ENCODE peak calls at places on chromosomes 5 and 9, in five cellular contexts. One of them, this sample, is unnamed. For H3K27me3, the result is how much of the 10 kb centered on the place peaks cover.

GRCh38 chr9:137064027-137064879 is 6.1 kb downstream of the SAPCD2 start:
- DNase-seq in GM23248: peak
- DNase-seq in uterus: peak
- DNase-seq in heart right ventricle: peak
- DNase-seq in body of pancreas: peak
- DNase-seq in this sample: peak

GRCh38 chr5:179451099-179451812 is 99.1 kb upstream of the RUFY1 start:
- DNase-seq in GM23248: no peak
- DNase-seq in uterus: no peak
- DNase-seq in heart right ventricle: no peak
- DNase-seq in body of pancreas: no peak
- DNase-seq in this sample: no peak

GRCh38 chr9:30732060-30732459 is 1652.4 kb upstream of the ACO1 start:
- DNase-seq in GM23248: no peak
- DNase-seq in uterus: no peak
- DNase-seq in heart right ventricle: no peak
- DNase-seq in body of pancreas: no peak
- DNase-seq in this sample: no peak

GRCh38 chr9:5479994-5480694 is 29.8 kb downstream of the CD274 start:
- DNase-seq in GM23248: no peak
- DNase-seq in uterus: no peak
- DNase-seq in heart right ventricle: no peak
- DNase-seq in body of pancreas: no peak
- DNase-seq in this sample: no peak

GRCh38 chr9:98129451-98129881 is 10.4 kb upstream of the TRIM14 start:
- DNase-seq in GM23248: no peak
- DNase-seq in uterus: no peak
- DNase-seq in heart right ventricle: no peak
- DNase-seq in body of pancreas: no peak
- DNase-seq in this sample: no peak

GRCh38 chr9:101028346-101029299 is at the start of gene PLPPR1:
- DNase-seq in GM23248: peak
- DNase-seq in uterus: no peak
- DNase-seq in heart right ventricle: peak
- DNase-seq in body of pancreas: peak
- DNase-seq in this sample: peak

GRCh38 chr5:125043781-125044391 is 297.4 kb upstream of the ZNF608 start:
- DNase-seq in GM23248: peak
- DNase-seq in uterus: peak
- DNase-seq in heart right ventricle: peak
- DNase-seq in body of pancreas: peak
- DNase-seq in this sample: peak

GRCh38 chr5:134255418-134256150 is 29.7 kb upstream of the PPP2CA start:
- DNase-seq in GM23248: peak
- DNase-seq in uterus: no peak
- DNase-seq in heart right ventricle: no peak
- DNase-seq in body of pancreas: no peak
- DNase-seq in this sample: no peak

GRCh38 chr9:3873818-3874217 is 348.0 kb upstream of the RFX3 start:
- DNase-seq in GM23248: peak
- DNase-seq in uterus: no peak
- DNase-seq in heart right ventricle: no peak
- DNase-seq in body of pancreas: no peak
- DNase-seq in this sample: no peak

GRCh38 chr9:83623634-83623991 is 670 bp downstream of the IDNK start:
- DNase-seq in GM23248: no peak
- DNase-seq in uterus: no peak
- DNase-seq in heart right ventricle: no peak
- DNase-seq in body of pancreas: no peak
- DNase-seq in this sample: no peak

GRCh38 chr5:167460449-167461020 is 830.9 kb upstream of the WWC1 start:
- DNase-seq in GM23248: no peak
- DNase-seq in uterus: no peak
- DNase-seq in heart right ventricle: no peak
- DNase-seq in body of pancreas: no peak
- DNase-seq in this sample: no peak

GRCh38 chr5:133460172-133460758 is 152.1 kb downstream of the FSTL4 start:
- DNase-seq in GM23248: peak
- DNase-seq in uterus: no peak
- DNase-seq in heart right ventricle: no peak
- DNase-seq in body of pancreas: no peak
- DNase-seq in this sample: peak

GRCh38 chr9:86135374-86135773 is 36.0 kb upstream of the GOLM1 start:
- DNase-seq in GM23248: no peak
- DNase-seq in uterus: no peak
- DNase-seq in heart right ventricle: no peak
- DNase-seq in body of pancreas: peak
- DNase-seq in this sample: no peak

GRCh38 chr5:88952344-88952743 is 69.4 kb upstream of the MEF2C start:
- DNase-seq in GM23248: peak
- DNase-seq in uterus: no peak
- DNase-seq in heart right ventricle: no peak
- DNase-seq in body of pancreas: no peak
- DNase-seq in this sample: no peak

GRCh38 chr9:79224672-79225433 is 346.9 kb upstream of the TLE4 start:
- DNase-seq in GM23248: peak
- DNase-seq in uterus: no peak
- DNase-seq in heart right ventricle: no peak
- DNase-seq in body of pancreas: no peak
- DNase-seq in this sample: no peak

GRCh38 chr5:167458412-167458811 is 833.0 kb upstream of the WWC1 start:
- DNase-seq in GM23248: no peak
- DNase-seq in uterus: no peak
- DNase-seq in heart right ventricle: no peak
- DNase-seq in body of pancreas: no peak
- DNase-seq in this sample: no peak

GRCh38 chr9:113508111-113508749 is 44.7 kb downstream of the RGS3 start:
- DNase-seq in GM23248: no peak
- DNase-seq in uterus: no peak
- DNase-seq in heart right ventricle: no peak
- DNase-seq in body of pancreas: peak
- DNase-seq in this sample: no peak

GRCh38 chr9:94941211-94941875 is 214.8 kb downstream of the AOPEP start:
- DNase-seq in GM23248: peak
- DNase-seq in uterus: no peak
- DNase-seq in heart right ventricle: no peak
- DNase-seq in body of pancreas: peak
- DNase-seq in this sample: no peak

GRCh38 chr9:92384373-92384772 is 20.0 kb downstream of the OGN start:
- DNase-seq in GM23248: peak
- DNase-seq in uterus: no peak
- DNase-seq in heart right ventricle: no peak
- DNase-seq in body of pancreas: no peak
- DNase-seq in this sample: no peak

GRCh38 chr5:6377121-6377520 is 1.2 kb downstream of the MED10 start:
- DNase-seq in GM23248: peak
- DNase-seq in uterus: no peak
- DNase-seq in heart right ventricle: no peak
- DNase-seq in body of pancreas: no peak
- DNase-seq in this sample: peak

GRCh38 chr9:88775559-88775958 is 215.7 kb upstream of the S1PR3 start:
- DNase-seq in GM23248: no peak
- DNase-seq in uterus: no peak
- DNase-seq in heart right ventricle: no peak
- DNase-seq in body of pancreas: no peak
- DNase-seq in this sample: no peak
- H3K4me3 ChIP-seq in GM23248: no peak
- H3K4me3 ChIP-seq in uterus: no peak
- H3K4me3 ChIP-seq in heart right ventricle: no peak
- H3K4me3 ChIP-seq in body of pancreas: no peak
- H3K4me3 ChIP-seq in this sample: no peak

DNA sequence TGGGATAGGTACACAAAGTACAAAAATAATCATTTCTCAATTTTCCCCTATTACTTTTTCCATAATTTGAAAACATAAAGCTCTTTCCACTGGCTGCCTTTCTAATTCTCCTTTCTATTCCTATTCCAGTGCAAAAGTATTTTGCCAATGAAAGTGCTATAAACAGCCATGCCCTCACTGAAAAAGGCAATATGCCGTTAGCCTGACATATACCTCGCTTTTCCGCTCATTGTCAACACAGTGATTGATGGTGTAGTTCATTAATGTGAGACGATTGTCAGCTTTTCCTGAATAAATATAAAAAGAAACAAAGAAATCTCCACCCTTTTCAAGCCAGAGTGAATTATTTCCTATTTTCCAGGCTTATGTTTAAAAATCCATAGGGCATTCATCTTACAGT is 97.5 kb downstream of the EBF1 start:
- DNase-seq in GM23248: no peak
- DNase-seq in uterus: no peak
- DNase-seq in heart right ventricle: no peak
- DNase-seq in body of pancreas: no peak
- DNase-seq in this sample: no peak
- H3K27ac ChIP-seq in GM23248: no peak
- H3K27ac ChIP-seq in uterus: peak
- H3K27ac ChIP-seq in heart right ventricle: peak
- H3K27ac ChIP-seq in body of pancreas: no peak
- H3K27ac ChIP-seq in this sample: no peak

GRCh38 chr9:126955806-126956205 is 41.2 kb downstream of the RALGPS1 start:
- DNase-seq in GM23248: no peak
- DNase-seq in uterus: no peak
- DNase-seq in heart right ventricle: no peak
- DNase-seq in body of pancreas: no peak
- DNase-seq in this sample: no peak

GRCh38 chr9:126959326-126959725 is 44.7 kb downstream of the RALGPS1 start:
- DNase-seq in GM23248: no peak
- DNase-seq in uterus: no peak
- DNase-seq in heart right ventricle: no peak
- DNase-seq in body of pancreas: no peak
- DNase-seq in this sample: no peak

GRCh38 chr9:126959917-126960316 is 45.3 kb downstream of the RALGPS1 start:
- DNase-seq in GM23248: no peak
- DNase-seq in uterus: no peak
- DNase-seq in heart right ventricle: no peak
- DNase-seq in body of pancreas: no peak
- DNase-seq in this sample: no peak

GRCh38 chr9:126957687-126958053 is 43.1 kb downstream of the RALGPS1 start:
- DNase-seq in GM23248: peak
- DNase-seq in uterus: no peak
- DNase-seq in heart right ventricle: no peak
- DNase-seq in body of pancreas: no peak
- DNase-seq in this sample: no peak

DNA sequence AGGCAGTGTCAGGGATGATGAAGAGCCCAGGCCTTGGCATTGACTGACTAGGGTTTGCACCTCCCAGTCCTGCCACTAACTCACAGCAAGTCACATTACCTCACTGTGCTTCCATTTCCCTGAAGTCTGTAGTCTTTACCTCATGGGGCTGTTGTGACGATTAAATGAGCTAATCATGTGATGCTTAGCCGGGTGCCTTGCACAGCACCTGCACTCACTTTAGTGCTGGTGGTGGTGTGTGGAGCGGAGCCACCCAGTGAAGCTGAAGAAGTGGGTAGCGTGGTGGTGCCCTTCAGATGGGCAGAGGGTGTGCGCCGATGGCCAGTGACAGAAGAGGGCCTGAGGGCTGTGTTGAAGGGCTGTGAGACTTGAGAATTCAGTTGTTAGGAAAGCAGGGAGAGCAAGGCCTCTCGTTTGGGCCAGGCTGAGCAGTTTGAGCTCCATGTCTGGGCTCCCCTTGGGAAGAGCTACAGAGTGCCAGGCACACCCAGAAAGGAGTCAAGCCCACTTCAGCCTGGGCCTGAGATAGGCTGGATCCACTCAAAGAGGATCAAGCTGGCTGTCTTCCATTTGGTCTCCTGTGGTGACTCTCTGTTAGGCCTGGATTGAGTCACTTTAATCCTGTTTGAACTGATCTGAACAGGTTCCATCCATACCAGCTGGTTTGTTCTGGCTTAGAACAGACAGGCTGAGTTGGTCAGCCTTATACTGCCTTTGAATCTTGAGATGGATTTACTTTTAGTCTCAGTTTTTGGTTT is 42.5 kb downstream of the RALGPS1 start:
- DNase-seq in GM23248: peak
- DNase-seq in uterus: no peak
- DNase-seq in heart right ventricle: no peak
- DNase-seq in body of pancreas: no peak
- DNase-seq in this sample: no peak
- H3K27me3 ChIP-seq in GM23248: under half
- H3K27me3 ChIP-seq in uterus: under half
- H3K27me3 ChIP-seq in heart right ventricle: under half
- H3K27me3 ChIP-seq in body of pancreas: under half
- H3K27me3 ChIP-seq in this sample: under half

DNA sequence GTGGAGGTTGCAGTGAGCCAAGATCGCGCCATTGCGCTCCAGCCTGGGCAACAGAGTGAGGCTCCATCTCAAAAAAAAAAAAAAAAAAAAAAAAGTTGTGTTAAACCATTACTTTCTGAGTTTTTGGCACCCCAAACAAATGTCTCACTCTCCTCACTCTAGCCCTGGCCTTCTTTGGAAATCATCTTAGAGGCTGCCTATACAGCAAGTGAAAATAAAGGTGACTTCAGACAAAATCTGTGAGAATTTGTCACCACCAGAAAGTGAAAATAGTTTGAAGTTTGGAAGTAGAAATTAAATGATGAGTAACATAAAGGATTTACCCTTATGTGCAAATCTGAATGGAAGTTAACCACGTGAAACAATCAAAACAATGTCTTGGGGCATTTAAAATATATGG is 7.2 kb upstream of the ZNF131 start:
- DNase-seq in GM23248: no peak
- DNase-seq in uterus: no peak
- DNase-seq in heart right ventricle: no peak
- DNase-seq in body of pancreas: no peak
- DNase-seq in this sample: no peak
- H3K4me3 ChIP-seq in GM23248: no peak
- H3K4me3 ChIP-seq in uterus: no peak
- H3K4me3 ChIP-seq in heart right ventricle: no peak
- H3K4me3 ChIP-seq in body of pancreas: no peak
- H3K4me3 ChIP-seq in this sample: no peak

DNA sequence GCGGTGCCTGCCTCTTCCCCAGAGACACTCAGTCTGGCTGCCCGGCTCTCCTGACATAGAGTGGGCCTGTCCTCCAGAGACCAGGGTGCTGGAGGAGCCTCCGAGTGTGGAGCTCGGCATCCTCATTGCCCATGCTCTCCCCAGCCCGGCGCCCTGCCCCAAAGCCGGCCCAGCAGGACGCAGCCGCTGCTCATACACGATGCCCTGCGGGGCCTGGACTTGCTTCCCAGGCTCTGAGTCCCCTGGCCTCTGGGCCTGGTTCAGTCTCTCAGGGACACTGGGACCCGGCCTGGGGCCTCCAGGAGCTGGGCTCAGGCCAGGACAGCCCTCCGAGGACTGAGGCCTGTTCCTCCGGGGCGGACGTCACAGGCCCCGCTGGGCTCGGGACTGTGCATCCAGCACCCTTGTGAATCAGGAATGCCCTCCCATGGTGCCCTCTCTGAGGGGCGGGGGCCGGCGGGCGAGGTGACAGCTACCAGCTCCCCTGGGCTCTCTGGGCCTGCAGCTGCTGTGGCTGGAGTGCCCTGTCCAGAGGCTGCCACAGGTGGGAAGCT is 23.2 kb downstream of the TPPP start:
- DNase-seq in GM23248: no peak
- DNase-seq in uterus: no peak
- DNase-seq in heart right ventricle: no peak
- DNase-seq in body of pancreas: peak
- DNase-seq in this sample: no peak
- H3K27ac ChIP-seq in GM23248: no peak
- H3K27ac ChIP-seq in uterus: no peak
- H3K27ac ChIP-seq in heart right ventricle: no peak
- H3K27ac ChIP-seq in body of pancreas: no peak
- H3K27ac ChIP-seq in this sample: no peak

GRCh38 chr5:141490771-141491170 is 1.9 kb downstream of the PCDHGC5 start:
- DNase-seq in GM23248: no peak
- DNase-seq in uterus: no peak
- DNase-seq in heart right ventricle: no peak
- DNase-seq in body of pancreas: no peak
- DNase-seq in this sample: no peak
- H3K27me3 ChIP-seq in GM23248: under half
- H3K27me3 ChIP-seq in uterus: under half
- H3K27me3 ChIP-seq in heart right ventricle: under half
- H3K27me3 ChIP-seq in body of pancreas: under half
- H3K27me3 ChIP-seq in this sample: under half

This sample was measured in testis.